ENCODE peak calls at places on chromosomes 12 and 14, in ten cellular contexts. R, Z, K, M, A, J, Y, H, O and B are unnamed samples.
A peak's percentile ranks its signal among the peaks of the same experiment; 100 is the strongest.

GRCh38 chr14:93892923-93893549 is 34.1 kb upstream of the FAM181A start:
- DNase-seq in R (peak; percentile 35), Z (peak; percentile 71), K (peak; percentile 61), M (peak; percentile 94), A (peak; percentile 22), J (peak; percentile 84), Y (peak; percentile 88), H (peak; percentile 37), O (no peak), B (peak; percentile 65)

GRCh38 chr12:16076970-16077527 is 165.9 kb downstream of the DERA start:
- DNase-seq in R (no peak), Z (no peak), K (no peak), M (no peak), A (no peak), J (no peak), Y (no peak), H (no peak), O (no peak), B (no peak)

GRCh38 chr14:92564361-92565039 is 50.9 kb downstream of the RIN3 start:
- DNase-seq in R (no peak), Z (no peak), K (no peak), M (no peak), A (no peak), J (no peak), Y (no peak), H (no peak), O (no peak), B (no peak)

GRCh38 chr14:70893842-70894237 is 13.4 kb upstream of the PCNX1 start:
- DNase-seq in R (no peak), Z (peak; percentile 25), K (peak; percentile 65), M (no peak), A (no peak), J (no peak), Y (no peak), H (no peak), O (no peak), B (no peak)

GRCh38 chr12:105279460-105280056 is 43.6 kb upstream of the APPL2 start:
- DNase-seq in R (peak; percentile 26), Z (peak; percentile 67), K (peak; percentile 75), M (peak; percentile 9), A (no peak), J (no peak), Y (peak; percentile 76), H (no peak), O (no peak), B (peak; percentile 24)

GRCh38 chr14:77061630-77062029 is 33.1 kb upstream of the IRF2BPL start:
- DNase-seq in R (no peak), Z (no peak), K (no peak), M (no peak), A (no peak), J (no peak), Y (no peak), H (no peak), O (no peak), B (no peak)

GRCh38 chr14:94478420-94478819 is 2.4 kb upstream of the SERPINA9 start:
- DNase-seq in R (no peak), Z (no peak), K (no peak), M (no peak), A (no peak), J (no peak), Y (no peak), H (no peak), O (no peak), B (no peak)

GRCh38 chr14:54200726-54201125 is 196.1 kb upstream of the CDKN3 start:
- DNase-seq in R (no peak), Z (no peak), K (peak; percentile 17), M (no peak), A (no peak), J (no peak), Y (no peak), H (no peak), O (no peak), B (no peak)

GRCh38 chr12:62279058-62279457 is 18.9 kb downstream of the USP15 start:
- DNase-seq in R (no peak), Z (no peak), K (no peak), M (no peak), A (no peak), J (no peak), Y (no peak), H (no peak), O (no peak), B (no peak)

GRCh38 chr14:90453401-90453951 is 56.6 kb downstream of the CALM1 start:
- DNase-seq in R (no peak), Z (no peak), K (no peak), M (no peak), A (no peak), J (no peak), Y (no peak), H (no peak), O (no peak), B (no peak)

GRCh38 chr12:113369391-113369790 is 11.0 kb downstream of the PLBD2 start:
- DNase-seq in R (no peak), Z (no peak), K (no peak), M (no peak), A (no peak), J (no peak), Y (no peak), H (no peak), O (no peak), B (no peak)

GRCh38 chr12:115088995-115089841 is 405.2 kb upstream of the TBX3 start:
- DNase-seq in R (no peak), Z (no peak), K (no peak), M (no peak), A (no peak), J (no peak), Y (no peak), H (no peak), O (no peak), B (peak; percentile 95)

GRCh38 chr12:42140901-42141300 is 3.8 kb downstream of the GXYLT1 start:
- DNase-seq in R (no peak), Z (no peak), K (no peak), M (no peak), A (no peak), J (no peak), Y (no peak), H (no peak), O (no peak), B (no peak)

GRCh38 chr14:102507026-102507860 is 2.3 kb downstream of the ANKRD9 start:
- DNase-seq in R (no peak), Z (peak; percentile 31), K (no peak), M (no peak), A (no peak), J (no peak), Y (no peak), H (no peak), O (no peak), B (no peak)

GRCh38 chr14:101080922-101081593 is 177.5 kb upstream of the RTL1 start:
- DNase-seq in R (no peak), Z (no peak), K (no peak), M (no peak), A (no peak), J (no peak), Y (no peak), H (no peak), O (no peak), B (no peak)

GRCh38 chr12:57514720-57515467 is 5.4 kb downstream of the DDIT3 start:
- DNase-seq in R (no peak), Z (no peak), K (no peak), M (no peak), A (no peak), J (no peak), Y (no peak), H (no peak), O (no peak), B (no peak)

GRCh38 chr12:92912052-92912451 is 17.0 kb downstream of the EEA1 start:
- DNase-seq in R (no peak), Z (no peak), K (no peak), M (no peak), A (no peak), J (no peak), Y (no peak), H (no peak), O (no peak), B (no peak)

GRCh38 chr12:45401008-45401407 is 185.1 kb downstream of the ANO6 start:
- DNase-seq in R (no peak), Z (no peak), K (no peak), M (no peak), A (no peak), J (no peak), Y (no peak), H (no peak), O (no peak), B (no peak)

GRCh38 chr12:13390381-13390856 is 193.9 kb downstream of the EMP1 start:
- DNase-seq in R (peak; percentile 24), Z (no peak), K (no peak), M (no peak), A (peak; percentile 32), J (peak; percentile 98), Y (no peak), H (no peak), O (peak; percentile 76), B (peak; percentile 94)

GRCh38 chr14:101018561-101019290 is 115.2 kb upstream of the RTL1 start:
- DNase-seq in R (no peak), Z (no peak), K (no peak), M (no peak), A (no peak), J (no peak), Y (peak; percentile 30), H (no peak), O (no peak), B (peak; percentile 40)

GRCh38 chr12:130031571-130032189 is 127.9 kb upstream of the TMEM132D start:
- DNase-seq in R (no peak), Z (peak; percentile 68), K (peak; percentile 49), M (peak; percentile 93), A (peak; percentile 45), J (peak; percentile 82), Y (peak; percentile 88), H (no peak), O (no peak), B (no peak)

GRCh38 chr12:121858662-121859572 is at the start of gene HPD:
- DNase-seq in R (no peak), Z (no peak), K (no peak), M (peak; percentile 52), A (peak; percentile 9), J (peak; percentile 81), Y (no peak), H (no peak), O (no peak), B (peak; percentile 98)

GRCh38 chr14:86541969-86542368 is 1012.0 kb downstream of the FLRT2 start:
- DNase-seq in R (no peak), Z (no peak), K (peak; percentile 2), M (no peak), A (no peak), J (no peak), Y (no peak), H (no peak), O (no peak), B (no peak)

GRCh38 chr12:27866382-27867101 is 86.5 kb upstream of the MANSC4 start:
- DNase-seq in R (no peak), Z (no peak), K (no peak), M (no peak), A (no peak), J (no peak), Y (no peak), H (no peak), O (no peak), B (no peak)

GRCh38 chr14:99252940-99253868 is 18.8 kb downstream of the BCL11B start:
- DNase-seq in R (no peak), Z (peak; percentile 68), K (no peak), M (no peak), A (no peak), J (no peak), Y (peak; percentile 85), H (no peak), O (no peak), B (no peak)

GRCh38 chr14:72948481-72949138 is 22.3 kb downstream of the DCAF4 start:
- DNase-seq in R (peak; percentile 27), Z (peak; percentile 76), K (peak; percentile 70), M (peak; percentile 83), A (peak; percentile 50), J (no peak), Y (peak; percentile 87), H (peak; percentile 26), O (no peak), B (peak; percentile 57)

GRCh38 chr12:47237751-47238211 is 158.0 kb upstream of the AMIGO2 start:
- DNase-seq in R (no peak), Z (no peak), K (no peak), M (no peak), A (no peak), J (no peak), Y (no peak), H (no peak), O (no peak), B (no peak)

GRCh38 chr12:89525002-89525823 is 617 bp upstream of the GALNT4 start:
- DNase-seq in R (no peak), Z (peak; percentile 41), K (peak; percentile 62), M (peak; percentile 68), A (peak; percentile 46), J (peak; percentile 75), Y (peak; percentile 82), H (peak; percentile 12), O (no peak), B (peak; percentile 78)